ENCODE peak calls at places on chromosomes 16 and 17, in six cellular contexts. One of them, this sample, is unnamed.

GRCh38 chr17:55324296-55324978 is 59.7 kb downstream of the HLF start:
- DNase-seq in prostate gland: no peak
- DNase-seq in sigmoid colon: no peak
- DNase-seq in upper lobe of left lung: no peak
- DNase-seq in spleen: no peak
- DNase-seq in stomach: no peak
- DNase-seq in this sample: no peak

GRCh38 chr16:2785101-2785991 is 2.0 kb downstream of the PRSS33 start:
- DNase-seq in prostate gland: no peak
- DNase-seq in sigmoid colon: peak; percentile 61
- DNase-seq in upper lobe of left lung: peak; percentile 20
- DNase-seq in spleen: peak; percentile 80
- DNase-seq in stomach: no peak
- DNase-seq in this sample: no peak

GRCh38 chr16:30637952-30638351 is 12.8 kb upstream of the PRR14 start:
- DNase-seq in prostate gland: no peak
- DNase-seq in sigmoid colon: no peak
- DNase-seq in upper lobe of left lung: no peak
- DNase-seq in spleen: no peak
- DNase-seq in stomach: no peak
- DNase-seq in this sample: peak; percentile 60

GRCh38 chr16:82379601-82380000 is 209.6 kb upstream of the MPHOSPH6 start:
- DNase-seq in prostate gland: no peak
- DNase-seq in sigmoid colon: no peak
- DNase-seq in upper lobe of left lung: no peak
- DNase-seq in spleen: no peak
- DNase-seq in stomach: no peak
- DNase-seq in this sample: no peak

GRCh38 chr16:51698647-51699046 is 547.6 kb upstream of the SALL1 start:
- DNase-seq in prostate gland: no peak
- DNase-seq in sigmoid colon: no peak
- DNase-seq in upper lobe of left lung: no peak
- DNase-seq in spleen: no peak
- DNase-seq in stomach: no peak
- DNase-seq in this sample: no peak

GRCh38 chr16:57374067-57374534 is 1.8 kb downstream of the CX3CL1 start:
- DNase-seq in prostate gland: peak; percentile 46
- DNase-seq in sigmoid colon: peak; percentile 77
- DNase-seq in upper lobe of left lung: no peak
- DNase-seq in spleen: no peak
- DNase-seq in stomach: no peak
- DNase-seq in this sample: no peak

GRCh38 chr17:72266099-72266852 is 145.5 kb downstream of the SOX9 start:
- DNase-seq in prostate gland: peak; percentile 22
- DNase-seq in sigmoid colon: no peak
- DNase-seq in upper lobe of left lung: no peak
- DNase-seq in spleen: no peak
- DNase-seq in stomach: no peak
- DNase-seq in this sample: no peak

GRCh38 chr17:65707780-65708179 is 146.3 kb upstream of the AXIN2 start:
- DNase-seq in prostate gland: no peak
- DNase-seq in sigmoid colon: no peak
- DNase-seq in upper lobe of left lung: no peak
- DNase-seq in spleen: no peak
- DNase-seq in stomach: no peak
- DNase-seq in this sample: no peak

GRCh38 chr17:17538417-17539391 is 42.5 kb upstream of the RASD1 start:
- DNase-seq in prostate gland: peak; percentile 91
- DNase-seq in sigmoid colon: no peak
- DNase-seq in upper lobe of left lung: peak; percentile 79
- DNase-seq in spleen: no peak
- DNase-seq in stomach: peak; percentile 78
- DNase-seq in this sample: peak; percentile 20

GRCh38 chr17:77959926-77960521 is 1.5 kb downstream of the TNRC6C start:
- DNase-seq in prostate gland: no peak
- DNase-seq in sigmoid colon: no peak
- DNase-seq in upper lobe of left lung: no peak
- DNase-seq in spleen: no peak
- DNase-seq in stomach: no peak
- DNase-seq in this sample: no peak

GRCh38 chr16:3578610-3579551 is 1.7 kb upstream of the NLRC3 start:
- DNase-seq in prostate gland: no peak
- DNase-seq in sigmoid colon: no peak
- DNase-seq in upper lobe of left lung: no peak
- DNase-seq in spleen: peak; percentile 89
- DNase-seq in stomach: peak; percentile 45
- DNase-seq in this sample: no peak

GRCh38 chr16:31141489-31142108 is 6.1 kb upstream of the PRSS8 start:
- DNase-seq in prostate gland: no peak
- DNase-seq in sigmoid colon: peak; percentile 77
- DNase-seq in upper lobe of left lung: peak; percentile 47
- DNase-seq in spleen: peak; percentile 87
- DNase-seq in stomach: no peak
- DNase-seq in this sample: no peak

GRCh38 chr16:78953526-78953925 is 647.0 kb downstream of the MAF start:
- DNase-seq in prostate gland: no peak
- DNase-seq in sigmoid colon: no peak
- DNase-seq in upper lobe of left lung: no peak
- DNase-seq in spleen: no peak
- DNase-seq in stomach: no peak
- DNase-seq in this sample: no peak

GRCh38 chr16:56833243-56833970 is 31.6 kb upstream of the SLC12A3 start:
- DNase-seq in prostate gland: no peak
- DNase-seq in sigmoid colon: no peak
- DNase-seq in upper lobe of left lung: no peak
- DNase-seq in spleen: no peak
- DNase-seq in stomach: no peak
- DNase-seq in this sample: no peak

GRCh38 chr17:2138318-2138717 is 83.4 kb downstream of the HIC1 start:
- DNase-seq in prostate gland: no peak
- DNase-seq in sigmoid colon: no peak
- DNase-seq in upper lobe of left lung: peak; percentile 43
- DNase-seq in spleen: no peak
- DNase-seq in stomach: no peak
- DNase-seq in this sample: no peak

GRCh38 chr16:9836118-9836736 is 346.0 kb downstream of the GRIN2A start:
- DNase-seq in prostate gland: no peak
- DNase-seq in sigmoid colon: no peak
- DNase-seq in upper lobe of left lung: no peak
- DNase-seq in spleen: no peak
- DNase-seq in stomach: no peak
- DNase-seq in this sample: no peak

GRCh38 chr16:64695684-64696083 is 426.2 kb downstream of the CDH11 start:
- DNase-seq in prostate gland: no peak
- DNase-seq in sigmoid colon: no peak
- DNase-seq in upper lobe of left lung: no peak
- DNase-seq in spleen: no peak
- DNase-seq in stomach: no peak
- DNase-seq in this sample: no peak

GRCh38 chr17:74268052-74268451 is 6.0 kb upstream of the DNAI2 start:
- DNase-seq in prostate gland: no peak
- DNase-seq in sigmoid colon: no peak
- DNase-seq in upper lobe of left lung: peak; percentile 78
- DNase-seq in spleen: no peak
- DNase-seq in stomach: no peak
- DNase-seq in this sample: no peak

GRCh38 chr16:11439216-11439615 is 94.0 kb downstream of the RMI2 start:
- DNase-seq in prostate gland: no peak
- DNase-seq in sigmoid colon: no peak
- DNase-seq in upper lobe of left lung: no peak
- DNase-seq in spleen: peak; percentile 10
- DNase-seq in stomach: no peak
- DNase-seq in this sample: no peak

GRCh38 chr16:2224183-2224486 is 744 bp downstream of the E4F1 start:
- DNase-seq in prostate gland: no peak
- DNase-seq in sigmoid colon: no peak
- DNase-seq in upper lobe of left lung: no peak
- DNase-seq in spleen: no peak
- DNase-seq in stomach: no peak
- DNase-seq in this sample: no peak

GRCh38 chr16:12255473-12255872 is 278.9 kb downstream of the SNX29 start:
- DNase-seq in prostate gland: no peak
- DNase-seq in sigmoid colon: no peak
- DNase-seq in upper lobe of left lung: no peak
- DNase-seq in spleen: no peak
- DNase-seq in stomach: no peak
- DNase-seq in this sample: no peak

GRCh38 chr16:1678500-1679098 is 520 bp downstream of the JPT2 start:
- DNase-seq in prostate gland: peak; percentile 65
- DNase-seq in sigmoid colon: no peak
- DNase-seq in upper lobe of left lung: peak; percentile 61
- DNase-seq in spleen: no peak
- DNase-seq in stomach: peak; percentile 50
- DNase-seq in this sample: no peak

GRCh38 chr16:86664518-86665318 is 86.4 kb downstream of the FOXL1 start:
- DNase-seq in prostate gland: no peak
- DNase-seq in sigmoid colon: no peak
- DNase-seq in upper lobe of left lung: no peak
- DNase-seq in spleen: no peak
- DNase-seq in stomach: peak; percentile 49
- DNase-seq in this sample: peak; percentile 93
- TF ChIP-seq POLR2AphosphoS5 in prostate gland: no peak
- TF ChIP-seq POLR2AphosphoS5 in sigmoid colon: no peak
- TF ChIP-seq POLR2AphosphoS5 in upper lobe of left lung: no peak
- TF ChIP-seq POLR2AphosphoS5 in spleen: no peak
- TF ChIP-seq POLR2AphosphoS5 in stomach: peak; percentile 38
- TF ChIP-seq POLR2AphosphoS5 in this sample: no peak

DNA sequence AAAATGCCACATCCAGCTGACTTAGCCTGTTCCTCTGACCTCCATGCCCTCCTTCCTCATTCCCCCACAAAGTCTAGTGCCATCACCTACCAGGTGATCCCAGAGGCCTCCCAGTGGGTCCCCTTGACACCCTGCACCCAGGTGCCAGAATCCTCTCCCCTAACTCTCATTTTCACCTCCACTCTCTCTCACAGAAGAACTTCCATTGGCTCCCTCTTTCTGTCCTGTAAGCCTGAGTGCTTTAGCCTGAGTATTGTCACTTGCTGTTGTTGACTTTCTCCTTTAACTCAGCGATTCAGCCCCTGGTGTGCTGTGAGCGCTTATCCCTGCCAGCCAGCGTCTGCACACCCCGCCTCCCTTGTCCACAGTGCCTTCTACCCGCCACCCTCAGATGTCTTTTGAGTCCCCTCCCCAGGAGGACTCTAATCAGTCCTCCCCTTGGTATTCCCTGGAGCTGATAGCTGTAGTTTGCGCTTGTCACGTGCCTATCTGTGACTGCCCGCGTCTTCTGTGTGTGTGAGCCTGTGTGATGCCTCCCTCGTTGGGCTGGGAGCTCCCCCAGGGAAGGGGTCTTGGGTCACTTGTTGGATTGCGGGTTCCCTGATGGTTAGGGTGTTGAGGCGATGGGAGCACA is 31.9 kb downstream of the ARHGAP23 start:
- DNase-seq in prostate gland: no peak
- DNase-seq in sigmoid colon: no peak
- DNase-seq in upper lobe of left lung: no peak
- DNase-seq in spleen: no peak
- DNase-seq in stomach: no peak
- DNase-seq in this sample: no peak
- H3K27ac ChIP-seq in prostate gland: no peak overlapping the region
- H3K27ac ChIP-seq in sigmoid colon: no peak overlapping the region
- H3K27ac ChIP-seq in upper lobe of left lung: no peak overlapping the region
- H3K27ac ChIP-seq in spleen: peak overlapping the region; percentile 56
- H3K27ac ChIP-seq in stomach: no peak overlapping the region
- H3K27ac ChIP-seq in this sample: no peak overlapping the region

GRCh38 chr17:6442775-6443174 is 1.5 kb upstream of the PIMREG start:
- DNase-seq in prostate gland: no peak
- DNase-seq in sigmoid colon: no peak
- DNase-seq in upper lobe of left lung: no peak
- DNase-seq in spleen: no peak
- DNase-seq in stomach: no peak
- DNase-seq in this sample: no peak

GRCh38 chr17:6444573-6445335 is 499 bp downstream of the PIMREG start:
- DNase-seq in prostate gland: no peak
- DNase-seq in sigmoid colon: no peak
- DNase-seq in upper lobe of left lung: no peak
- DNase-seq in spleen: peak; percentile 74
- DNase-seq in stomach: no peak
- DNase-seq in this sample: no peak

GRCh38 chr17:6439951-6440350 is 4.3 kb upstream of the PIMREG start:
- DNase-seq in prostate gland: no peak
- DNase-seq in sigmoid colon: no peak
- DNase-seq in upper lobe of left lung: no peak
- DNase-seq in spleen: no peak
- DNase-seq in stomach: no peak
- DNase-seq in this sample: no peak

GRCh38 chr17:6446516-6447100 is 2.4 kb downstream of the PIMREG start:
- DNase-seq in prostate gland: no peak
- DNase-seq in sigmoid colon: no peak
- DNase-seq in upper lobe of left lung: no peak
- DNase-seq in spleen: peak; percentile 51
- DNase-seq in stomach: no peak
- DNase-seq in this sample: no peak

GRCh38 chr17:6443692-6444572 is at the start of gene PIMREG:
- DNase-seq in prostate gland: peak; percentile 92
- DNase-seq in sigmoid colon: peak; percentile 95
- DNase-seq in upper lobe of left lung: peak; percentile 93
- DNase-seq in spleen: peak; percentile 96
- DNase-seq in stomach: peak; percentile 94
- DNase-seq in this sample: peak; percentile 71
- TF ChIP-seq POLR2AphosphoS5 in prostate gland: peak; percentile 21
- TF ChIP-seq POLR2AphosphoS5 in sigmoid colon: no peak
- TF ChIP-seq POLR2AphosphoS5 in upper lobe of left lung: no peak
- TF ChIP-seq POLR2AphosphoS5 in spleen: peak; percentile 88
- TF ChIP-seq POLR2AphosphoS5 in stomach: peak; percentile 21
- TF ChIP-seq POLR2AphosphoS5 in this sample: peak; percentile 80

GRCh38 chr17:42784811-42785592 is 4.6 kb downstream of the WNK4 start:
- DNase-seq in prostate gland: no peak
- DNase-seq in sigmoid colon: no peak
- DNase-seq in upper lobe of left lung: no peak
- DNase-seq in spleen: no peak
- DNase-seq in stomach: no peak
- DNase-seq in this sample: no peak
- H3K27ac ChIP-seq in prostate gland: no peak overlapping the region
- H3K27ac ChIP-seq in sigmoid colon: no peak overlapping the region
- H3K27ac ChIP-seq in upper lobe of left lung: no peak overlapping the region
- H3K27ac ChIP-seq in spleen: no peak overlapping the region
- H3K27ac ChIP-seq in stomach: no peak overlapping the region
- H3K27ac ChIP-seq in this sample: no peak overlapping the region

GRCh38 chr16:87829123-87829980 is 40.0 kb downstream of the SLC7A5 start:
- DNase-seq in prostate gland: no peak
- DNase-seq in sigmoid colon: no peak
- DNase-seq in upper lobe of left lung: no peak
- DNase-seq in spleen: no peak
- DNase-seq in stomach: no peak
- DNase-seq in this sample: no peak
- TF ChIP-seq POLR2AphosphoS5 in prostate gland: no peak
- TF ChIP-seq POLR2AphosphoS5 in sigmoid colon: no peak
- TF ChIP-seq POLR2AphosphoS5 in upper lobe of left lung: no peak
- TF ChIP-seq POLR2AphosphoS5 in spleen: no peak
- TF ChIP-seq POLR2AphosphoS5 in stomach: no peak
- TF ChIP-seq POLR2AphosphoS5 in this sample: no peak

DNA sequence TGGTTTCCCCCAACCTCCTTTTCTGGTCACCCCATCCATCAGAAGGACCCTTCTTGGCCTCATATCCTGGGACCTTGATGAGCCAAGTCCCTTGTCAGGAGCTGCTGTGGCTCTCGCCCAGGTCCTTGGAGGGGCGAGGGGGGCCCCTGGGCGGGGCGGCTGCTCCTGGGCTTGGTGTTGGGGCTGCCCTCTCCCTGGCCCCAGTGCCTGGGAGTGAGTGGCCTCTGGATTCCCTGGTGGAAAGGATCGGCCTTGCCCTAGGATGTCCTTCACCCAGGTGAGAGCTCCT is 6.2 kb upstream of the NOTUM start:
- DNase-seq in prostate gland: no peak
- DNase-seq in sigmoid colon: no peak
- DNase-seq in upper lobe of left lung: no peak
- DNase-seq in spleen: no peak
- DNase-seq in stomach: no peak
- DNase-seq in this sample: no peak
- H3K27ac ChIP-seq in prostate gland: no peak overlapping the region
- H3K27ac ChIP-seq in sigmoid colon: peak overlapping the region; percentile 46
- H3K27ac ChIP-seq in upper lobe of left lung: peak overlapping the region; percentile 78
- H3K27ac ChIP-seq in spleen: peak overlapping the region; percentile 56
- H3K27ac ChIP-seq in stomach: peak overlapping the region; percentile 23
- H3K27ac ChIP-seq in this sample: no peak overlapping the region

This sample was measured in Panc1.